ENCODE peak calls at places on chromosome 3, in seven cellular contexts. S is A549; I is astrocyte; P is HuH-7; D is central memory CD4-positive, alpha-beta T cell; G is Kasumi-1; E is naive thymus-derived CD4-positive, alpha-beta T cell. X is an unnamed sample.

GRCh38 chr3:195388380-195388779 is 54.4 kb downstream of the ACAP2 start:
- DNase-seq in S (no peak), E (no peak), I (no peak), P (no peak), G (no peak), D (no peak), X (no peak)

GRCh38 chr3:126569390-126569975 is 10.8 kb upstream of the C3orf22 start:
- DNase-seq in G (no peak), S (no peak), E (no peak), P (no peak), I (no peak), D (no peak), X (no peak)

GRCh38 chr3:39062180-39062579 is 10.4 kb downstream of the WDR48 start:
- DNase-seq in I (no peak), P (no peak), D (no peak), E (no peak), S (no peak), G (no peak), X (no peak)

GRCh38 chr3:52733256-52733891 is 27.5 kb downstream of the SPCS1 start:
- DNase-seq in G (no peak), S (no peak), P (no peak), E (no peak), I (no peak), D (no peak), X (no peak)

GRCh38 chr3:97009427-97010019 is 195.1 kb downstream of the EPHA6 start:
- DNase-seq in D (no peak), E (no peak), P (no peak), I (no peak), S (no peak), G (no peak), X (no peak)

GRCh38 chr3:60609446-60609845 is 641.8 kb downstream of the FHIT start:
- DNase-seq in P (no peak), G (no peak), S (no peak), E (no peak), I (peak), D (no peak), X (no peak)

GRCh38 chr3:115004201-115005140 is 142.6 kb downstream of the ZBTB20 start:
- DNase-seq in G (no peak), E (no peak), I (no peak), P (no peak), S (no peak), D (no peak), X (no peak)

GRCh38 chr3:113210608-113211369 is 568 bp upstream of the BOC start:
- DNase-seq in E (no peak), D (no peak), G (no peak), P (no peak), S (no peak), I (peak), X (no peak)

GRCh38 chr3:172106989-172107388 is 67.6 kb downstream of the FNDC3B start:
- DNase-seq in G (peak), P (no peak), I (peak), E (peak), D (peak), S (no peak), X (no peak)

GRCh38 chr3:120461416-120461815 is 10.6 kb upstream of the FSTL1 start:
- DNase-seq in D (no peak), P (no peak), E (no peak), G (no peak), S (no peak), I (no peak), X (no peak)

GRCh38 chr3:45677045-45677436 is 12.2 kb upstream of the SACM1L start:
- DNase-seq in P (peak), E (no peak), D (peak), I (no peak), G (peak), S (peak), X (no peak)

GRCh38 chr3:158148218-158148617 is 38.3 kb downstream of the RSRC1 start:
- DNase-seq in E (no peak), I (peak), S (no peak), G (no peak), P (no peak), D (no peak), X (no peak)

GRCh38 chr3:140243536-140243935 is 308.6 kb downstream of the CLSTN2 start:
- DNase-seq in G (no peak), D (no peak), P (no peak), I (no peak), S (no peak), E (no peak), X (no peak)

GRCh38 chr3:179743913-179744312 is 91.1 kb downstream of the USP13 start:
- DNase-seq in S (no peak), D (no peak), I (no peak), G (peak), E (no peak), P (no peak), X (no peak)

GRCh38 chr3:153809097-153809496 is 312.1 kb upstream of the ARHGEF26 start:
- DNase-seq in D (no peak), S (no peak), E (no peak), G (no peak), I (no peak), P (no peak), X (no peak)

GRCh38 chr3:185332026-185332735 is 30.8 kb upstream of the MAP3K13 start:
- DNase-seq in D (no peak), E (no peak), I (peak), S (no peak), G (peak), P (no peak), X (no peak)

GRCh38 chr3:58025824-58026579 is 17.8 kb downstream of the FLNB start:
- DNase-seq in I (no peak), S (no peak), E (no peak), D (no peak), P (no peak), G (no peak), X (no peak)

GRCh38 chr3:32284443-32284842 is 46.0 kb downstream of the CMTM8 start:
- DNase-seq in P (no peak), G (no peak), E (no peak), S (no peak), D (no peak), I (no peak), X (no peak)

GRCh38 chr3:38454179-38454883 is 641 bp downstream of the ACVR2B start:
- DNase-seq in P (peak), G (no peak), E (peak), S (peak), D (peak), I (no peak), X (peak)

GRCh38 chr3:112774293-112774926 is 72.3 kb downstream of the CD200R1L start:
- DNase-seq in S (peak), D (no peak), E (no peak), I (peak), G (no peak), P (no peak), X (no peak)

GRCh38 chr3:99620077-99620476 is 18.3 kb upstream of the COL8A1 start:
- DNase-seq in P (no peak), G (no peak), I (no peak), E (no peak), S (no peak), D (no peak), X (no peak)

GRCh38 chr3:153640689-153641308 is 478.8 kb downstream of the RAP2B start:
- DNase-seq in D (no peak), P (no peak), G (no peak), S (no peak), I (no peak), E (no peak), X (no peak)

GRCh38 chr3:183764854-183765731 is 60.3 kb downstream of the MAP6D1 start:
- DNase-seq in E (no peak), D (no peak), P (no peak), I (peak), S (no peak), G (no peak), X (no peak)

GRCh38 chr3:186526256-186526606 is 17.9 kb downstream of the CRYGS start:
- DNase-seq in E (no peak), P (no peak), G (no peak), I (no peak), S (no peak), D (no peak), X (no peak)

GRCh38 chr3:156217674-156218352 is 97.4 kb downstream of the KCNAB1 start:
- DNase-seq in I (peak), G (no peak), E (no peak), P (no peak), D (no peak), S (no peak), X (no peak)

GRCh38 chr3:128145279-128145678 is 8.0 kb upstream of the EEFSEC start:
- DNase-seq in I (no peak), D (no peak), E (no peak), S (no peak), P (no peak), G (no peak), X (no peak)

GRCh38 chr3:138426211-138426610 is 8.2 kb upstream of the ESYT3 start:
- DNase-seq in D (no peak), P (no peak), E (no peak), G (peak), S (no peak), I (no peak), X (no peak)

GRCh38 chr3:7436542-7436941 is 575.6 kb downstream of the GRM7 start:
- DNase-seq in S (no peak), G (peak), I (no peak), E (no peak), D (no peak), P (no peak), X (no peak)

GRCh38 chr3:52454235-52454937 is 545 bp upstream of the TNNC1 start:
- DNase-seq in D (no peak), S (no peak), G (no peak), E (no peak), I (no peak), P (no peak), X (no peak)

GRCh38 chr3:128515967-128516366 is 23.0 kb upstream of the GATA2 start:
- DNase-seq in I (no peak), P (no peak), E (no peak), G (no peak), S (no peak), D (no peak), X (no peak)

GRCh38 chr3:87267953-87268645 is 8.3 kb downstream of the POU1F1 start:
- DNase-seq in I (no peak), P (no peak), E (no peak), G (no peak), D (no peak), S (no peak), X (no peak)

GRCh38 chr3:99240700-99241099 is 339.2 kb upstream of the DCBLD2 start:
- DNase-seq in S (no peak), I (peak), E (no peak), P (no peak), D (no peak), G (no peak), X (no peak)

GRCh38 chr3:56468184-56469106 is at the start of gene ERC2:
- DNase-seq in I (peak), S (peak), G (no peak), D (no peak), P (peak), E (no peak), X (peak)

GRCh38 chr3:64097920-64098319 is 74.6 kb upstream of the PSMD6 start:
- DNase-seq in S (no peak), D (no peak), P (no peak), I (no peak), E (no peak), G (no peak), X (no peak)